ENCODE peak calls at places on chromosomes 4 and X, in nine cellular contexts. X is GM06990; W is BJ; Q is T1000; M is substantia nigra; E is SK-N-SH; I is lung microvascular endothelial cell; V is stimulated activated CD8-positive, alpha-beta memory T cell treated with anti-CD3 and anti-CD28 coated beads, Interleukin-2, amount 100 ng/mL, for 1 hour; R is posterior vena cava. B is an unnamed sample.

GRCh38 chrX:41956027-41956426 is 32.7 kb upstream of the CASK start:
- DNase-seq in M (no peak), E (no peak), I (no peak), X (no peak), W (no peak), Q (no peak), V (no peak), R (no peak), B (no peak)

GRCh38 chrX:104018126-104018525 is 4.6 kb upstream of the H2BW1 start:
- DNase-seq in E (no peak), X (no peak), R (no peak), Q (no peak), M (no peak), W (no peak), I (no peak), V (no peak), B (no peak)

GRCh38 chr4:10529256-10529890 is 72.1 kb upstream of the ZNF518B start:
- DNase-seq in I (no peak), Q (no peak), R (no peak), W (no peak), X (no peak), V (no peak), E (no peak), M (no peak), B (no peak)

GRCh38 chrX:130725519-130725918 is 177.5 kb downstream of the ENOX2 start:
- DNase-seq in Q (no peak), R (no peak), I (no peak), W (no peak), V (no peak), X (no peak), M (no peak), E (no peak), B (no peak)

GRCh38 chrX:133580630-133581029 is 165.3 kb upstream of the GPC4 start:
- DNase-seq in R (no peak), W (peak), M (no peak), Q (no peak), E (no peak), I (no peak), X (no peak), V (no peak), B (no peak)

GRCh38 chr4:141652161-141652778 is 15.9 kb downstream of the IL15 start:
- DNase-seq in X (no peak), I (no peak), W (peak), E (no peak), M (no peak), Q (no peak), V (no peak), R (no peak), B (no peak)

GRCh38 chr4:155543126-155543765 is 123.4 kb upstream of the GUCY1A1 start:
- DNase-seq in V (no peak), X (peak), E (no peak), W (no peak), Q (no peak), R (no peak), I (no peak), M (no peak), B (no peak)

GRCh38 chrX:11438380-11438723 is 145.1 kb downstream of the AMELX start:
- DNase-seq in W (no peak), M (no peak), R (no peak), I (no peak), Q (no peak), X (no peak), E (no peak), V (no peak), B (no peak)

GRCh38 chr4:109266891-109267290 is 35.6 kb downstream of the COL25A1 start:
- DNase-seq in M (no peak), I (no peak), W (no peak), R (no peak), V (no peak), X (no peak), E (no peak), Q (no peak), B (no peak)

GRCh38 chrX:107678957-107679740 is 50.8 kb downstream of the PRPS1 start:
- DNase-seq in R (peak), V (peak), I (no peak), W (no peak), M (no peak), Q (no peak), X (peak), E (no peak), B (peak)

GRCh38 chr4:5812506-5813229 is 80.2 kb downstream of the CRMP1 start:
- DNase-seq in W (peak), V (no peak), M (peak), X (no peak), E (peak), I (peak), Q (no peak), R (peak), B (peak)

GRCh38 chr4:11228575-11228974 is 200.1 kb downstream of the HS3ST1 start:
- DNase-seq in E (no peak), I (peak), R (no peak), M (no peak), V (no peak), X (no peak), Q (no peak), W (no peak), B (no peak)

GRCh38 chr4:16225996-16226815 is at the start of gene TAPT1:
- DNase-seq in W (no peak), X (peak), I (peak), V (peak), E (peak), M (peak), Q (peak), R (peak), B (peak)

GRCh38 chr4:153955306-153955705 is 166.4 kb upstream of the SFRP2 start:
- DNase-seq in M (no peak), I (no peak), X (no peak), R (no peak), V (no peak), Q (no peak), E (no peak), W (no peak), B (no peak)

GRCh38 chr4:39698424-39699009 is 581 bp downstream of the UBE2K start:
- DNase-seq in R (peak), E (peak), M (peak), V (no peak), X (no peak), Q (peak), I (peak), W (no peak), B (no peak)

GRCh38 chr4:102036619-102037376 is 246.3 kb downstream of the BANK1 start:
- DNase-seq in I (no peak), W (peak), M (no peak), V (no peak), R (no peak), Q (no peak), X (no peak), E (no peak), B (no peak)

GRCh38 chr4:17126306-17126978 is 228.0 kb upstream of the LDB2 start:
- DNase-seq in W (no peak), R (no peak), I (no peak), X (no peak), E (peak), V (no peak), Q (no peak), M (no peak), B (no peak)

GRCh38 chr4:179836179-179837075 is 2394.2 kb upstream of the AGA start:
- DNase-seq in Q (no peak), W (no peak), X (no peak), M (no peak), I (no peak), E (no peak), V (no peak), R (no peak), B (no peak)

GRCh38 chr4:110275871-110276270 is 77.5 kb upstream of the ELOVL6 start:
- DNase-seq in X (no peak), V (no peak), I (no peak), R (no peak), E (no peak), M (no peak), W (no peak), Q (no peak), B (no peak)

GRCh38 chr4:119172223-119172622 is 36.6 kb downstream of the MYOZ2 start:
- DNase-seq in X (no peak), E (no peak), R (no peak), V (no peak), Q (peak), I (no peak), W (no peak), M (no peak), B (no peak)

GRCh38 chr4:154642361-154642760 is 29.9 kb upstream of the FGG start:
- DNase-seq in X (no peak), R (no peak), E (no peak), V (no peak), M (no peak), I (no peak), Q (no peak), W (no peak), B (no peak)

GRCh38 chr4:2484993-2485392 is 16.1 kb downstream of the RNF4 start:
- DNase-seq in W (no peak), Q (no peak), M (peak), E (no peak), R (peak), V (peak), X (peak), I (no peak), B (peak)

GRCh38 chr4:28621541-28621940 is 1760.9 kb downstream of the STIM2 start:
- DNase-seq in X (no peak), Q (no peak), M (no peak), V (no peak), E (no peak), R (no peak), W (no peak), I (no peak), B (no peak)

GRCh38 chrX:108091878-108092291 is 307 bp downstream of the ATG4A start:
- DNase-seq in M (peak), X (no peak), E (no peak), R (no peak), V (no peak), Q (no peak), W (no peak), I (peak), B (no peak)

GRCh38 chr4:176291748-176292147 is 22.7 kb upstream of the ASB5 start:
- DNase-seq in Q (no peak), E (no peak), X (no peak), V (no peak), M (no peak), I (no peak), W (no peak), R (no peak), B (no peak)

GRCh38 chrX:49878128-49878833 is 1.0 kb upstream of the USP27X start:
- DNase-seq in X (no peak), V (no peak), R (no peak), I (no peak), E (peak), Q (no peak), M (peak), W (no peak), B (no peak)

GRCh38 chr4:153152453-153153338 is 51.5 kb upstream of the TRIM2 start:
- DNase-seq in Q (no peak), E (peak), X (peak), M (peak), I (peak), R (no peak), W (no peak), V (no peak), B (peak)

GRCh38 chr4:56127698-56128097 is 179.0 kb downstream of the CEP135 start:
- DNase-seq in V (no peak), R (no peak), Q (no peak), E (no peak), X (no peak), W (no peak), M (no peak), I (peak), B (no peak)

GRCh38 chrX:103839404-103839803 is 7.3 kb upstream of the RAB9B start:
- DNase-seq in R (no peak), E (no peak), X (no peak), Q (no peak), I (no peak), M (no peak), W (no peak), V (no peak), B (no peak)

GRCh38 chrX:599837-600715 is 30.5 kb upstream of the SHOX start:
- DNase-seq in M (no peak), I (no peak), X (no peak), Q (no peak), R (no peak), W (no peak), V (no peak), E (no peak), B (no peak)

GRCh38 chr4:27176400-27176799 is 315.8 kb downstream of the STIM2 start:
- DNase-seq in I (no peak), Q (no peak), E (peak), X (no peak), R (no peak), M (no peak), W (no peak), V (no peak), B (no peak)

GRCh38 chr4:85808864-85809263 is 333.9 kb downstream of the ARHGAP24 start:
- DNase-seq in V (no peak), X (no peak), I (no peak), E (no peak), Q (no peak), W (no peak), M (no peak), R (no peak), B (no peak)

GRCh38 chr4:111046811-111047210 is 423.9 kb upstream of the PITX2 start:
- DNase-seq in Q (no peak), E (no peak), W (no peak), V (no peak), I (no peak), R (no peak), M (no peak), X (no peak), B (no peak)

GRCh38 chr4:94595880-94596483 is 144.2 kb downstream of the PDLIM5 start:
- DNase-seq in I (peak), R (no peak), X (no peak), M (no peak), W (no peak), E (peak), V (no peak), Q (no peak), B (no peak)